ENCODE peak calls at places on chromosomes 6 and 20, in seven cellular contexts. K is K562, W is GM12878, I is HepG2, V is H1, N is SK-N-SH, M is HCT116. S is an unnamed sample.

GRCh38 chr6:167978607-167979006 is 18.9 kb upstream of the KIF25 start:
- DNase-seq in K (no peak), W (no peak), I (peak; percentile 26), V (no peak), N (no peak), M (no peak), S (no peak)

GRCh38 chr20:58215116-58215515 is 13.3 kb downstream of the ANKRD60 start:
- DNase-seq in K (no peak), W (no peak), I (no peak), V (no peak), N (no peak), M (no peak), S (no peak)

GRCh38 chr6:136609878-136610706 is 59.9 kb upstream of the MAP7 start:
- DNase-seq in K (peak; percentile 44), W (no peak), I (peak; percentile 46), V (no peak), N (no peak), M (peak; percentile 98), S (no peak)

GRCh38 chr20:62704341-62704948 is 4.2 kb upstream of the NTSR1 start:
- DNase-seq in K (peak; percentile 34), W (no peak), I (peak; percentile 67), V (no peak), N (peak; percentile 85), M (peak; percentile 91), S (peak; percentile 92)

GRCh38 chr6:25302677-25303128 is 23.5 kb downstream of the CARMIL1 start:
- DNase-seq in K (no peak), W (no peak), I (no peak), V (no peak), N (no peak), M (no peak), S (no peak)

GRCh38 chr6:132316970-132317369 is 84.3 kb downstream of the MOXD1 start:
- DNase-seq in K (no peak), W (no peak), I (no peak), V (no peak), N (no peak), M (no peak), S (no peak)

GRCh38 chr6:170140129-170140528 is 150.7 kb downstream of the DLL1 start:
- DNase-seq in K (no peak), W (no peak), I (no peak), V (no peak), N (no peak), M (no peak), S (no peak)

GRCh38 chr20:22523128-22523498 is 61.3 kb downstream of the FOXA2 start:
- DNase-seq in K (no peak), W (no peak), I (no peak), V (peak; percentile 16), N (no peak), M (no peak), S (no peak)

GRCh38 chr20:6599876-6600275 is 167.6 kb upstream of the BMP2 start:
- DNase-seq in K (no peak), W (no peak), I (no peak), V (no peak), N (no peak), M (no peak), S (no peak)

GRCh38 chr6:157020398-157021266 is 243.5 kb downstream of the ARID1B start:
- DNase-seq in K (no peak), W (no peak), I (peak; percentile 51), V (no peak), N (peak; percentile 80), M (peak; percentile 22), S (no peak)

GRCh38 chr20:64041040-64041780 is 5.2 kb downstream of the C20orf204 start:
- DNase-seq in K (no peak), W (no peak), I (peak; percentile 67), V (no peak), N (no peak), M (no peak), S (no peak)

GRCh38 chr20:23293689-23294088 is 56.9 kb upstream of the NXT1 start:
- DNase-seq in K (no peak), W (no peak), I (no peak), V (no peak), N (no peak), M (no peak), S (no peak)

GRCh38 chr6:118187568-118188164 is 280.6 kb downstream of the SLC35F1 start:
- DNase-seq in K (no peak), W (no peak), I (no peak), V (no peak), N (no peak), M (no peak), S (no peak)

GRCh38 chr6:138465007-138465645 is 34.2 kb downstream of the NHSL1 start:
- DNase-seq in K (no peak), W (no peak), I (peak; percentile 61), V (no peak), N (no peak), M (peak; percentile 70), S (no peak)

GRCh38 chr6:170247178-170247701 is 43.6 kb downstream of the DLL1 start:
- DNase-seq in K (no peak), W (no peak), I (no peak), V (no peak), N (no peak), M (no peak), S (peak; percentile 64)

GRCh38 chr6:158211273-158212055 is 43.3 kb downstream of the GTF2H5 start:
- DNase-seq in K (no peak), W (no peak), I (no peak), V (no peak), N (no peak), M (no peak), S (no peak)

GRCh38 chr6:44040786-44041185 is 86.5 kb downstream of the MRPL14 start:
- DNase-seq in K (no peak), W (no peak), I (no peak), V (no peak), N (no peak), M (no peak), S (no peak)

GRCh38 chr6:35054743-35055130 is 86.4 kb downstream of the TCP11 start:
- DNase-seq in K (no peak), W (no peak), I (no peak), V (no peak), N (no peak), M (no peak), S (no peak)

GRCh38 chr6:118652051-118652699 is 784 bp upstream of the CEP85L start:
- DNase-seq in K (no peak), W (no peak), I (no peak), V (peak; percentile 51), N (no peak), M (no peak), S (no peak)

DNA sequence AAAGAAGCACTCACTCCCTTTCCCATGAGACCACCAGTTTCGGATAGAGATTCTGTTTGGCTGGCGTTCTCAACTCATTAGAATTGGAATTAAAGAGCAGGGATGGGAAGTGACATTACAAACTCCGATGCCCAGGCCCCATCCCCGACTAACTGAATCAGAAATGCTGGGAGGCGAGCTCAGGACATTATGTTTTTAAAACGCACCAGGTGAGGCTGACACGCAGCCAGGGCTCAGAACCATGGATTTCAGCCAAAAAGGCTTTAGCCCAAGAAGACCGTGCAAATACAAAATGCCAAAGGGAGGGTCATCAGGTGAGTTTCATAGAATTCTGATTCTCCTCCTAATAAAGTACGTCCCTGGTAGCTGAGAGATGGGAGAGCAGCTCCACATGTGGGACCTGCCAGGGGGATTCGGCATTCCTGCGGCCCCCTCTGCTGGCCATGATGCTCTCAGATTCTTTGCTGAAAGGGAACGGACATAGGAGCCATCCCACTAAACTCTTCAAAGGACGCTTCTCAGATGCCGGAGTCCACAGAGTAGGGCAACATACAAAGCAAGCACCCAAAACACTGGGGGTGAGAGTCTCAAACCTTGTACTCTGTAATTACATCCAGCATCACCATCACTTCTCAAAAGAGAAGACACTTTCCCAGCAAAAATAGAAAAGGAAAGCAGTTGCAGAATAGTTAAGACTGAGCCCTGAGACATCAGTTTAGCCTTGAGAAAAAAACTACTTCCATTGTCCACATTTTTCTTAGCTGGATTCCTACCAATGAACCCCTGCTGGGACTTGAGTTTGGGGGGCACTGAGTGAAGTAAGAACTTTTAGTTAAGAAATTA is 205.2 kb downstream of the BMP7 start:
- DNase-seq in K (peak; percentile 17), W (no peak), I (no peak), V (peak; percentile 75), N (peak; percentile 70), M (no peak), S (no peak)
- TF ChIP-seq JUND in K (no peak), W (no peak), I (no peak), V (no peak), N (no peak), M (no peak), S (no peak)

GRCh38 chr6:164889980-164890379 is 419.4 kb downstream of the C6orf118 start:
- DNase-seq in K (no peak), W (no peak), I (no peak), V (no peak), N (no peak), M (no peak), S (no peak)
- TF ChIP-seq JUND in K (no peak), W (no peak), I (no peak), V (no peak), N (no peak), M (no peak), S (no peak)

DNA sequence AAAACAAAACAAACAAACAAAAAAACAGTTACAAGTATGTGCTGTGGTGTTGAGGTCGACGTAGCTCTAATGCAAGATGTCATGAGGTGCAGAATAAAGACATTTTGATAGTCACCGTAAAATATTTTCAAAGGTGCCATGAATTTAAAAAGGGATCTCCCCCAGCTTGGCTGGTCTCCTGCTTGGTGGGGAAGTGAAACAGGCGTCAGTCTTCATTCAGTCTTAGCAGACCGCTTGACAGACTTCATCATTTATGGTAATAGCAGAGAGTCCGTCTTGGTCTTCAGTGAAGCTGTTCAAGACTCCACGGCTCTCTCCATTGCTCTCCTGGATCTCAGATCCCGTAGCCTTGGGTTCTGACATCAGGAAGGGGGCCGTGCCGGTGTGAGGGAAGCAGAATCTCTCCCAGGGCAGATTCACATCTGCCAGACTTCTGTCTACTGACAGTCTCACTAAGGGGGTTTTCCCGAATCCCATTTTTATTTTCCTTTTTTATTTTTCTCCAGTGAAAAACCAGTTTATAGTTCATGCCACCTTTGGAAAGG is 1.6 kb downstream of the SLC24A3 start:
- DNase-seq in K (no peak), W (no peak), I (no peak), V (no peak), N (no peak), M (no peak), S (peak; percentile 32)
- TF ChIP-seq JUND in K (no peak), W (no peak), I (no peak), V (no peak), N (no peak), M (no peak), S (no peak)

GRCh38 chr6:164753517-164753916 is 555.9 kb downstream of the C6orf118 start:
- DNase-seq in K (no peak), W (no peak), I (no peak), V (no peak), N (no peak), M (peak; percentile 13), S (no peak)

GRCh38 chr6:164751395-164751794 is 558.0 kb downstream of the C6orf118 start:
- DNase-seq in K (no peak), W (no peak), I (no peak), V (no peak), N (no peak), M (no peak), S (no peak)

DNA sequence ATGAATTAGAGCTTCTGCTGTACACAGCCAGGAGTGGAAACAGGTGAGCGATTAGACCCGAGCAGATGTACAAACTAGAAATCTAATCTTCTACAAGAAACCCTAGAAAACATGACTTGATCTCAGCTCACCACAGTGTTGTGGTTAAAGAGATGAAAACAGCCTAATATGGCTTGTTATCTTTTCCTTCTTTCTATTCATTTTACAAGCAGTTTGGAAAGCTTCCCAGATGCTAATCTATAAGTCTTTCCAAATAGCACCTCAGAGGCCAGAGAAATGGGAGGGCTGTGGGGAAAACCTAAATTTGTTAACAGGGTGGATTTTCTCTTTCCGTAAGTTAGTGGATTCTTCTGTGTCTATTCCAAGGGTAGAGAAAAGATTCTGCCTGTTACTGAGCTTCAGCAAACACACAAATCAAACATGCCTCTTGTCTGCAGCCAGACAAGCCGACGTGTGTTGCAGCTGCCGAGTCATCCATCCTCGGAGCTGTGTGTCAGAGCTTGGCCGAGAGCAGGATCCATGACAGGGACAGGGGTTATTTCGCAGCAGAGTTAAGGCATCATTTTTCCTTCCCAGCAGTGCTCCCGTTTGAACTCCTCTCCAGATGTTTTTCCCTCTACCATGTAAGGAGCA is 560.2 kb downstream of the C6orf118 start:
- DNase-seq in K (no peak), W (no peak), I (no peak), V (no peak), N (peak; percentile 61), M (no peak), S (no peak)
- TF ChIP-seq JUND in K (no peak), W (no peak), I (no peak), V (no peak), N (no peak), M (no peak), S (no peak)